ENCODE peak calls at places on chromosome 3, in eight cellular contexts. R, C, G, Y, J, I, X and N are unnamed samples.

GRCh38 chr3:30770387-30770786 is 124.1 kb downstream of the GADL1 start:
- DNase-seq in R (no peak), C (no peak), G (peak), Y (peak), J (peak), I (no peak), X (no peak), N (no peak)

GRCh38 chr3:9408061-9408460 is 10.6 kb downstream of the SETD5 start:
- DNase-seq in R (no peak), C (no peak), G (no peak), Y (no peak), J (no peak), I (no peak), X (no peak), N (no peak)

GRCh38 chr3:197027151-197027895 is 2.3 kb downstream of the MELTF start:
- DNase-seq in R (no peak), C (no peak), G (no peak), Y (no peak), J (no peak), I (no peak), X (no peak), N (no peak)

GRCh38 chr3:126607214-126607908 is 47.6 kb downstream of the TXNRD3 start:
- DNase-seq in R (no peak), C (no peak), G (no peak), Y (no peak), J (peak), I (peak), X (no peak), N (no peak)

GRCh38 chr3:53198256-53198977 is 37.4 kb downstream of the PRKCD start:
- DNase-seq in R (no peak), C (no peak), G (no peak), Y (no peak), J (no peak), I (no peak), X (no peak), N (no peak)

GRCh38 chr3:181484026-181484425 is 227.7 kb upstream of the SOX2 start:
- DNase-seq in R (peak), C (no peak), G (no peak), Y (no peak), J (no peak), I (no peak), X (no peak), N (no peak)

GRCh38 chr3:194421-194820 is 2.1 kb upstream of the CHL1 start:
- DNase-seq in R (peak), C (no peak), G (no peak), Y (no peak), J (no peak), I (no peak), X (no peak), N (no peak)

GRCh38 chr3:27521179-27521871 is 37.1 kb upstream of the SLC4A7 start:
- DNase-seq in R (no peak), C (no peak), G (peak), Y (peak), J (peak), I (no peak), X (no peak), N (no peak)

GRCh38 chr3:177597325-177598109 is 400.2 kb upstream of the TBL1XR1 start:
- DNase-seq in R (peak), C (peak), G (no peak), Y (no peak), J (peak), I (peak), X (peak), N (peak)

GRCh38 chr3:100782906-100783305 is 73.6 kb downstream of the TFG start:
- DNase-seq in R (no peak), C (no peak), G (no peak), Y (no peak), J (no peak), I (no peak), X (no peak), N (no peak)

GRCh38 chr3:51702156-51702555 is 4.7 kb upstream of the GRM2 start:
- DNase-seq in R (no peak), C (no peak), G (no peak), Y (no peak), J (no peak), I (no peak), X (no peak), N (no peak)

GRCh38 chr3:3800076-3800448 is 831 bp downstream of the LRRN1 start:
- DNase-seq in R (peak), C (peak), G (no peak), Y (no peak), J (no peak), I (no peak), X (peak), N (peak)

GRCh38 chr3:4814904-4815574 is 164.2 kb upstream of the BHLHE40 start:
- DNase-seq in R (no peak), C (no peak), G (no peak), Y (no peak), J (no peak), I (no peak), X (no peak), N (no peak)

GRCh38 chr3:61894988-61895935 is 333.9 kb downstream of the PTPRG start:
- DNase-seq in R (no peak), C (no peak), G (peak), Y (peak), J (peak), I (peak), X (no peak), N (peak)

GRCh38 chr3:128922804-128923459 is 43.5 kb downstream of the ACAD9 start:
- DNase-seq in R (no peak), C (no peak), G (no peak), Y (no peak), J (no peak), I (peak), X (no peak), N (no peak)

GRCh38 chr3:71056327-71056726 is 527.2 kb downstream of the FOXP1 start:
- DNase-seq in R (no peak), C (no peak), G (no peak), Y (no peak), J (peak), I (no peak), X (no peak), N (no peak)

GRCh38 chr3:72517804-72518442 is 330.3 kb downstream of the SHQ1 start:
- DNase-seq in R (no peak), C (no peak), G (no peak), Y (no peak), J (peak), I (no peak), X (no peak), N (no peak)

GRCh38 chr3:160796813-160797164 is 40.8 kb downstream of the PPM1L start:
- DNase-seq in R (peak), C (no peak), G (no peak), Y (no peak), J (no peak), I (no peak), X (no peak), N (peak)

GRCh38 chr3:194285859-194286197 is 65.3 kb downstream of the CPN2 start:
- DNase-seq in R (no peak), C (no peak), G (no peak), Y (no peak), J (no peak), I (no peak), X (no peak), N (no peak)

GRCh38 chr3:42071720-42072582 is 19.2 kb upstream of the TRAK1 start:
- DNase-seq in R (peak), C (peak), G (peak), Y (peak), J (peak), I (no peak), X (peak), N (peak)

GRCh38 chr3:12433823-12434222 is 50.5 kb upstream of the TSEN2 start:
- DNase-seq in R (no peak), C (no peak), G (no peak), Y (no peak), J (no peak), I (no peak), X (no peak), N (no peak)